ENCODE peak calls at places on chromosomes 1 and 21, in eight cellular contexts. N, M, I, O, L, K, E and V are unnamed samples.

GRCh38 chr1:201648066-201648910 is 109.4 kb downstream of the NAV1 start:
- DNase-seq in N (peak), M (peak), I (peak), O (no peak), L (peak), K (peak), E (no peak), V (no peak)

GRCh38 chr1:111990878-111991760 is 1.7 kb upstream of the KCND3 start:
- DNase-seq in N (no peak), M (peak), I (peak), O (peak), L (peak), K (peak), E (no peak), V (peak)

GRCh38 chr21:45615145-45615711 is 28.3 kb upstream of the PCBP3 start:
- DNase-seq in N (peak), M (peak), I (no peak), O (no peak), L (peak), K (peak), E (no peak), V (no peak)

GRCh38 chr1:166906647-166907046 is 30.6 kb upstream of the TADA1 start:
- DNase-seq in N (no peak), M (no peak), I (no peak), O (no peak), L (no peak), K (no peak), E (no peak), V (no peak)

GRCh38 chr21:42527127-42527488 is 13.5 kb downstream of the SLC37A1 start:
- DNase-seq in N (no peak), M (no peak), I (no peak), O (no peak), L (no peak), K (no peak), E (no peak), V (no peak)

GRCh38 chr1:113811353-113811887 is 856 bp downstream of the RSBN1 start:
- DNase-seq in N (peak), M (peak), I (no peak), O (peak), L (peak), K (peak), E (no peak), V (peak)

GRCh38 chr1:30912203-30912602 is 3.6 kb upstream of the SDC3 start:
- DNase-seq in N (no peak), M (no peak), I (no peak), O (no peak), L (no peak), K (no peak), E (no peak), V (no peak)

GRCh38 chr1:166956872-166957271 is 18.5 kb downstream of the ILDR2 start:
- DNase-seq in N (no peak), M (no peak), I (no peak), O (no peak), L (no peak), K (no peak), E (no peak), V (no peak)

GRCh38 chr21:46156678-46157077 is 1.3 kb upstream of the FTCD start:
- DNase-seq in N (no peak), M (no peak), I (no peak), O (no peak), L (no peak), K (no peak), E (no peak), V (peak)

GRCh38 chr1:151133339-151133761 is 13.1 kb downstream of the SEMA6C start:
- DNase-seq in N (peak), M (no peak), I (no peak), O (no peak), L (no peak), K (no peak), E (no peak), V (no peak)

GRCh38 chr1:42266253-42267135 is 68.5 kb downstream of the FOXJ3 start:
- DNase-seq in N (no peak), M (peak), I (no peak), O (no peak), L (no peak), K (no peak), E (no peak), V (no peak)
- TF ChIP-seq CTCF in N (no peak), M (peak), I (no peak), O (no peak), L (no peak), K (no peak), E (peak), V (no peak)

DNA sequence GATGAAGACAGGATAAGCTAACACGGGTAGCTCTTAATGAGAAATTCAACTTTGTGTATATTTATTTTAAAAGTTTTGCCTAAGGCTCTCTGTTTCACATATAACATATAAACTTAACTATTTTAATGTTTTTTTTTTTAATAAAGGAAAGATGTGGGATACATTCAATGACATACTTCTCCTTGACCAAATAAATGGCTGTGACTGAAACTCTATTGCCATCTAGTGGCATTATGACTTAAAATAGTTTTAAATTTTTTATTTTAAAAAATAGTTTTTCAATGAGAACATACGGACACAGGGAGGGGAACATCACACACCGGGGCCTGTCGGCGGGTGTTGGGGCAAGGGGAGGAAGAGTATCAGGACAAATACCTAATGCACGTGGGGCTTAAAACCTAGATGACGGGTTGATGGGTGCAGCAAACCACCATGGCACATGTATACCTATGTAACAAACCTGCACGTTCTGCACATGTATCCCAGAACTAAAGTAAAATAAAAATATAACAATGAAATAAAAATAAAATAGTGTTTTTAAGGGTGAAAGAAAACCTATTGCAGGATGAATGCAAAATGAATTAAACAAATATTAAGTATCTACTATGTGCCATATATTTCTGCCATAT is 83.4 kb downstream of the LYST start:
- DNase-seq in N (peak), M (peak), I (no peak), O (no peak), L (peak), K (no peak), E (no peak), V (no peak)
- TF ChIP-seq CTCF in N (peak), M (no peak), I (peak), O (peak), L (peak), K (peak), E (peak), V (no peak)

DNA sequence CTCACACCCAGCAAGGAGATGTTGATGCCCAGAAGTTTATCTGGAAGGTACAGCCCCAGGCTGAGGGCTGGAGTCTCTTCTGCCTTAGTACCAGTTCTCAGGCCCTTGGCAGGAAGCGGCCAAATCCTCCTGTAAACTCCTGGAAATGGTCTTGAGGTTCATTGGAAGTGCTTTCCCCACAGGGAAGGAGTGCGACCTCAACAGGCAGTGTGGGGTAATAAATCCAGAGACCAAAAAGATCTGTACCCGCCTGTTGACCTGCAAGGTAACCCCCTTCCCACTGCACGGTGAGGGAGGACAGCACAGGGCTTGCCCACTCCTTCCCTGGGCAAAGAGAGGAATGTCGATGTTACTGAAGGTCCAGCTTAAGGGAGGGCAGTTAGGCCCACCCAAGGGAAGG is 4.5 kb downstream of the ATXN7L2 start:
- DNase-seq in N (no peak), M (no peak), I (no peak), O (no peak), L (no peak), K (no peak), E (no peak), V (no peak)
- TF ChIP-seq CTCF in N (no peak), M (peak), I (no peak), O (no peak), L (peak), K (peak), E (no peak), V (no peak)

GRCh38 chr1:218394416-218394815 is 49.3 kb downstream of the TGFB2 start:
- DNase-seq in N (no peak), M (no peak), I (no peak), O (no peak), L (no peak), K (no peak), E (no peak), V (no peak)

GRCh38 chr1:218400624-218401023 is 55.5 kb downstream of the TGFB2 start:
- DNase-seq in N (no peak), M (no peak), I (no peak), O (no peak), L (no peak), K (no peak), E (no peak), V (no peak)

GRCh38 chr1:218395916-218396315 is 50.8 kb downstream of the TGFB2 start:
- DNase-seq in N (peak), M (no peak), I (no peak), O (no peak), L (no peak), K (no peak), E (no peak), V (no peak)

GRCh38 chr1:218394989-218395388 is 49.9 kb downstream of the TGFB2 start:
- DNase-seq in N (no peak), M (no peak), I (no peak), O (no peak), L (no peak), K (no peak), E (no peak), V (no peak)

GRCh38 chr1:218397752-218398339 is 52.7 kb downstream of the TGFB2 start:
- DNase-seq in N (no peak), M (peak), I (no peak), O (no peak), L (peak), K (no peak), E (no peak), V (no peak)
- TF ChIP-seq CTCF in N (no peak), M (no peak), I (no peak), O (no peak), L (no peak), K (no peak), E (no peak), V (no peak)